ENCODE peak calls at places on chromosome 20, in seven cellular contexts. One of them, this sample, is unnamed.

GRCh38 chr20:62088258-62089127 is 22.8 kb upstream of the TAF4 start:
- DNase-seq in CD8-positive, alpha-beta T cell: peak
- DNase-seq in iris pigment epithelial cell: peak
- DNase-seq in COR-L47: no peak
- DNase-seq in type B pancreatic cell: no peak
- DNase-seq in AG08395: peak
- DNase-seq in mammary epithelial cell: peak
- DNase-seq in this sample: no peak

GRCh38 chr20:2137552-2138201 is 36.0 kb downstream of the STK35 start:
- DNase-seq in iris pigment epithelial cell: peak
- DNase-seq in COR-L47: no peak
- DNase-seq in AG08395: peak
- DNase-seq in mammary epithelial cell: no peak
- DNase-seq in type B pancreatic cell: no peak
- DNase-seq in CD8-positive, alpha-beta T cell: no peak
- DNase-seq in this sample: no peak

GRCh38 chr20:12673352-12673751 is 335.4 kb upstream of the SPTLC3 start:
- DNase-seq in AG08395: peak
- DNase-seq in type B pancreatic cell: no peak
- DNase-seq in mammary epithelial cell: no peak
- DNase-seq in iris pigment epithelial cell: no peak
- DNase-seq in COR-L47: peak
- DNase-seq in CD8-positive, alpha-beta T cell: no peak
- DNase-seq in this sample: no peak

GRCh38 chr20:19552144-19552895 is 205.7 kb upstream of the RIN2 start:
- DNase-seq in mammary epithelial cell: peak
- DNase-seq in AG08395: no peak
- DNase-seq in COR-L47: no peak
- DNase-seq in iris pigment epithelial cell: no peak
- DNase-seq in CD8-positive, alpha-beta T cell: no peak
- DNase-seq in type B pancreatic cell: peak
- DNase-seq in this sample: no peak

GRCh38 chr20:32240220-32240619 is 32.5 kb downstream of the POFUT1 start:
- DNase-seq in iris pigment epithelial cell: no peak
- DNase-seq in COR-L47: no peak
- DNase-seq in CD8-positive, alpha-beta T cell: no peak
- DNase-seq in AG08395: no peak
- DNase-seq in type B pancreatic cell: no peak
- DNase-seq in mammary epithelial cell: no peak
- DNase-seq in this sample: no peak

GRCh38 chr20:58645277-58645968 is 5.7 kb upstream of the STX16 start:
- DNase-seq in iris pigment epithelial cell: peak
- DNase-seq in AG08395: no peak
- DNase-seq in mammary epithelial cell: peak
- DNase-seq in CD8-positive, alpha-beta T cell: no peak
- DNase-seq in type B pancreatic cell: peak
- DNase-seq in COR-L47: no peak
- DNase-seq in this sample: no peak

GRCh38 chr20:46894579-46894958 is at the start of gene EYA2:
- DNase-seq in type B pancreatic cell: no peak
- DNase-seq in COR-L47: peak
- DNase-seq in AG08395: peak
- DNase-seq in iris pigment epithelial cell: peak
- DNase-seq in mammary epithelial cell: no peak
- DNase-seq in CD8-positive, alpha-beta T cell: no peak
- DNase-seq in this sample: no peak

GRCh38 chr20:47031821-47032220 is 137.2 kb downstream of the EYA2 start:
- DNase-seq in CD8-positive, alpha-beta T cell: no peak
- DNase-seq in iris pigment epithelial cell: no peak
- DNase-seq in COR-L47: no peak
- DNase-seq in mammary epithelial cell: no peak
- DNase-seq in type B pancreatic cell: no peak
- DNase-seq in AG08395: no peak
- DNase-seq in this sample: no peak

GRCh38 chr20:11103866-11104265 is 430.1 kb upstream of the JAG1 start:
- DNase-seq in mammary epithelial cell: peak
- DNase-seq in type B pancreatic cell: no peak
- DNase-seq in iris pigment epithelial cell: peak
- DNase-seq in COR-L47: no peak
- DNase-seq in CD8-positive, alpha-beta T cell: no peak
- DNase-seq in AG08395: no peak
- DNase-seq in this sample: no peak

GRCh38 chr20:13852321-13852720 is 67.5 kb downstream of the NDUFAF5 start:
- DNase-seq in COR-L47: no peak
- DNase-seq in iris pigment epithelial cell: no peak
- DNase-seq in AG08395: peak
- DNase-seq in type B pancreatic cell: no peak
- DNase-seq in CD8-positive, alpha-beta T cell: no peak
- DNase-seq in mammary epithelial cell: no peak
- DNase-seq in this sample: no peak

GRCh38 chr20:38604873-38605303 is 3.3 kb downstream of the ARHGAP40 start:
- DNase-seq in iris pigment epithelial cell: peak
- DNase-seq in CD8-positive, alpha-beta T cell: no peak
- DNase-seq in AG08395: peak
- DNase-seq in mammary epithelial cell: peak
- DNase-seq in type B pancreatic cell: no peak
- DNase-seq in COR-L47: no peak
- DNase-seq in this sample: no peak

GRCh38 chr20:4483481-4483880 is 238.2 kb upstream of the PRND start:
- DNase-seq in iris pigment epithelial cell: peak
- DNase-seq in CD8-positive, alpha-beta T cell: no peak
- DNase-seq in mammary epithelial cell: peak
- DNase-seq in AG08395: peak
- DNase-seq in COR-L47: no peak
- DNase-seq in type B pancreatic cell: no peak
- DNase-seq in this sample: no peak

GRCh38 chr20:34538671-34539123 is 19.8 kb upstream of the MAP1LC3A start:
- DNase-seq in type B pancreatic cell: no peak
- DNase-seq in CD8-positive, alpha-beta T cell: peak
- DNase-seq in COR-L47: peak
- DNase-seq in mammary epithelial cell: peak
- DNase-seq in AG08395: peak
- DNase-seq in iris pigment epithelial cell: peak
- DNase-seq in this sample: no peak

GRCh38 chr20:61883867-61884393 is 181.8 kb downstream of the TAF4 start:
- DNase-seq in iris pigment epithelial cell: no peak
- DNase-seq in CD8-positive, alpha-beta T cell: no peak
- DNase-seq in type B pancreatic cell: no peak
- DNase-seq in COR-L47: no peak
- DNase-seq in AG08395: no peak
- DNase-seq in mammary epithelial cell: no peak
- DNase-seq in this sample: peak

GRCh38 chr20:8148501-8148900 is 16.4 kb downstream of the PLCB1 start:
- DNase-seq in type B pancreatic cell: no peak
- DNase-seq in mammary epithelial cell: peak
- DNase-seq in COR-L47: no peak
- DNase-seq in AG08395: no peak
- DNase-seq in CD8-positive, alpha-beta T cell: no peak
- DNase-seq in iris pigment epithelial cell: peak
- DNase-seq in this sample: no peak

GRCh38 chr20:43473058-43473704 is 15.5 kb downstream of the SRSF6 start:
- DNase-seq in CD8-positive, alpha-beta T cell: no peak
- DNase-seq in iris pigment epithelial cell: no peak
- DNase-seq in type B pancreatic cell: no peak
- DNase-seq in mammary epithelial cell: no peak
- DNase-seq in COR-L47: no peak
- DNase-seq in AG08395: no peak
- DNase-seq in this sample: no peak

GRCh38 chr20:23508449-23508848 is 17.5 kb downstream of the CST8 start:
- DNase-seq in mammary epithelial cell: no peak
- DNase-seq in type B pancreatic cell: no peak
- DNase-seq in CD8-positive, alpha-beta T cell: no peak
- DNase-seq in iris pigment epithelial cell: no peak
- DNase-seq in COR-L47: no peak
- DNase-seq in AG08395: no peak
- DNase-seq in this sample: no peak

GRCh38 chr20:59448828-59449444 is 148.5 kb downstream of the EDN3 start:
- DNase-seq in COR-L47: no peak
- DNase-seq in mammary epithelial cell: no peak
- DNase-seq in type B pancreatic cell: no peak
- DNase-seq in iris pigment epithelial cell: no peak
- DNase-seq in AG08395: no peak
- DNase-seq in CD8-positive, alpha-beta T cell: no peak
- DNase-seq in this sample: no peak

GRCh38 chr20:59322101-59322500 is 21.7 kb downstream of the EDN3 start:
- DNase-seq in COR-L47: no peak
- DNase-seq in iris pigment epithelial cell: no peak
- DNase-seq in mammary epithelial cell: no peak
- DNase-seq in CD8-positive, alpha-beta T cell: no peak
- DNase-seq in AG08395: no peak
- DNase-seq in type B pancreatic cell: no peak
- DNase-seq in this sample: no peak

GRCh38 chr20:14344746-14345145 is 7.3 kb upstream of the FLRT3 start:
- DNase-seq in CD8-positive, alpha-beta T cell: no peak
- DNase-seq in AG08395: no peak
- DNase-seq in COR-L47: no peak
- DNase-seq in iris pigment epithelial cell: no peak
- DNase-seq in type B pancreatic cell: no peak
- DNase-seq in mammary epithelial cell: no peak
- DNase-seq in this sample: no peak

GRCh38 chr20:32971703-32972161 is 32.5 kb downstream of the SUN5 start:
- DNase-seq in COR-L47: no peak
- DNase-seq in iris pigment epithelial cell: no peak
- DNase-seq in type B pancreatic cell: peak
- DNase-seq in mammary epithelial cell: no peak
- DNase-seq in CD8-positive, alpha-beta T cell: no peak
- DNase-seq in AG08395: no peak
- DNase-seq in this sample: no peak

GRCh38 chr20:41482647-41483552 is 116.3 kb upstream of the EMILIN3 start:
- DNase-seq in AG08395: peak
- DNase-seq in iris pigment epithelial cell: peak
- DNase-seq in mammary epithelial cell: peak
- DNase-seq in type B pancreatic cell: no peak
- DNase-seq in COR-L47: no peak
- DNase-seq in CD8-positive, alpha-beta T cell: no peak
- DNase-seq in this sample: no peak

GRCh38 chr20:58790440-58790839 is 60.3 kb downstream of the GNAS-AS1 start:
- DNase-seq in type B pancreatic cell: no peak
- DNase-seq in iris pigment epithelial cell: no peak
- DNase-seq in COR-L47: no peak
- DNase-seq in CD8-positive, alpha-beta T cell: no peak
- DNase-seq in AG08395: no peak
- DNase-seq in mammary epithelial cell: no peak
- DNase-seq in this sample: no peak

GRCh38 chr20:45095753-45096371 is 5.1 kb downstream of the KCNS1 start:
- DNase-seq in AG08395: peak
- DNase-seq in iris pigment epithelial cell: peak
- DNase-seq in COR-L47: peak
- DNase-seq in CD8-positive, alpha-beta T cell: peak
- DNase-seq in mammary epithelial cell: peak
- DNase-seq in type B pancreatic cell: no peak
- DNase-seq in this sample: no peak

GRCh38 chr20:44083220-44083933 is 103.6 kb downstream of the JPH2 start:
- DNase-seq in AG08395: peak
- DNase-seq in type B pancreatic cell: no peak
- DNase-seq in iris pigment epithelial cell: peak
- DNase-seq in mammary epithelial cell: peak
- DNase-seq in CD8-positive, alpha-beta T cell: no peak
- DNase-seq in COR-L47: no peak
- DNase-seq in this sample: no peak

GRCh38 chr20:49597825-49598395 is 30.0 kb upstream of the PTGIS start:
- DNase-seq in COR-L47: no peak
- DNase-seq in CD8-positive, alpha-beta T cell: no peak
- DNase-seq in mammary epithelial cell: no peak
- DNase-seq in type B pancreatic cell: no peak
- DNase-seq in AG08395: no peak
- DNase-seq in iris pigment epithelial cell: no peak
- DNase-seq in this sample: no peak

GRCh38 chr20:50192364-50193168 is 1.9 kb downstream of the CEBPB start:
- DNase-seq in CD8-positive, alpha-beta T cell: peak
- DNase-seq in mammary epithelial cell: peak
- DNase-seq in AG08395: peak
- DNase-seq in COR-L47: peak
- DNase-seq in type B pancreatic cell: no peak
- DNase-seq in iris pigment epithelial cell: peak
- DNase-seq in this sample: peak

GRCh38 chr20:63316502-63316921 is 23.5 kb downstream of the COL20A1 start:
- DNase-seq in AG08395: no peak
- DNase-seq in COR-L47: no peak
- DNase-seq in iris pigment epithelial cell: no peak
- DNase-seq in mammary epithelial cell: no peak
- DNase-seq in CD8-positive, alpha-beta T cell: no peak
- DNase-seq in type B pancreatic cell: no peak
- DNase-seq in this sample: peak

GRCh38 chr20:43983359-43983758 is 68.7 kb downstream of the TOX2 start:
- DNase-seq in CD8-positive, alpha-beta T cell: peak
- DNase-seq in iris pigment epithelial cell: no peak
- DNase-seq in type B pancreatic cell: no peak
- DNase-seq in AG08395: no peak
- DNase-seq in mammary epithelial cell: no peak
- DNase-seq in COR-L47: no peak
- DNase-seq in this sample: no peak

GRCh38 chr20:60589624-60590023 is 631.4 kb downstream of the CDH26 start:
- DNase-seq in AG08395: no peak
- DNase-seq in type B pancreatic cell: no peak
- DNase-seq in iris pigment epithelial cell: no peak
- DNase-seq in COR-L47: no peak
- DNase-seq in CD8-positive, alpha-beta T cell: no peak
- DNase-seq in mammary epithelial cell: peak
- DNase-seq in this sample: no peak

GRCh38 chr20:52676282-52676995 is 295.7 kb upstream of the TSHZ2 start:
- DNase-seq in type B pancreatic cell: no peak
- DNase-seq in mammary epithelial cell: no peak
- DNase-seq in iris pigment epithelial cell: no peak
- DNase-seq in CD8-positive, alpha-beta T cell: no peak
- DNase-seq in AG08395: no peak
- DNase-seq in COR-L47: no peak
- DNase-seq in this sample: no peak

This sample was measured in Right ventricle myocardium inferior.